ENCODE peak calls at places on chromosomes 4 and X, in seven cellular contexts. O is ovary, P is HepG2, J is transverse colon, E is A549, W is sigmoid colon, X is stomach. K is an unnamed sample. For H3K4me1, the result is how much of the 10 kb centered on the place peaks cover.

GRCh38 chrX:3522016-3522690 is 175.7 kb upstream of the MXRA5 start:
- DNase-seq in J (no peak), X (no peak), O (no peak), E (no peak), W (no peak), P (no peak), K (no peak)

GRCh38 chrX:23008431-23009099 is 8.8 kb downstream of the DDX53 start:
- DNase-seq in W (no peak), X (no peak), P (peak), J (no peak), O (no peak), E (peak), K (no peak)

GRCh38 chr4:105765690-105766407 is 57.3 kb downstream of the GSTCD start:
- DNase-seq in E (peak), J (no peak), P (peak), W (no peak), O (no peak), X (no peak), K (no peak)

GRCh38 chr4:150158041-150158440 is 79.8 kb downstream of the DCLK2 start:
- DNase-seq in W (no peak), O (no peak), X (no peak), J (no peak), P (no peak), E (no peak), K (no peak)

GRCh38 chrX:140918398-140919043 is 83.9 kb upstream of the SPANXB1 start:
- DNase-seq in P (peak), E (peak), J (peak), O (peak), X (peak), W (no peak), K (no peak)

GRCh38 chrX:101357166-101357795 is 8.7 kb upstream of the TIMM8A start:
- DNase-seq in O (no peak), J (no peak), P (no peak), X (no peak), E (peak), W (no peak), K (no peak)

GRCh38 chrX:133369065-133369464 is 46.2 kb downstream of the GPC4 start:
- DNase-seq in X (no peak), E (no peak), P (no peak), J (no peak), O (no peak), W (no peak), K (no peak)

GRCh38 chr4:1992468-1993168 is 16.2 kb downstream of the NELFA start:
- DNase-seq in W (no peak), X (no peak), P (no peak), O (peak), E (no peak), J (no peak), K (no peak)

GRCh38 chr4:69092190-69092589 is 4.1 kb upstream of the UGT2B7 start:
- DNase-seq in P (no peak), O (no peak), W (no peak), E (no peak), J (no peak), X (no peak), K (no peak)

GRCh38 chr4:53196872-53197759 is 168.7 kb downstream of the SCFD2 start:
- DNase-seq in W (no peak), E (peak), X (no peak), P (peak), J (no peak), O (no peak), K (no peak)

DNA sequence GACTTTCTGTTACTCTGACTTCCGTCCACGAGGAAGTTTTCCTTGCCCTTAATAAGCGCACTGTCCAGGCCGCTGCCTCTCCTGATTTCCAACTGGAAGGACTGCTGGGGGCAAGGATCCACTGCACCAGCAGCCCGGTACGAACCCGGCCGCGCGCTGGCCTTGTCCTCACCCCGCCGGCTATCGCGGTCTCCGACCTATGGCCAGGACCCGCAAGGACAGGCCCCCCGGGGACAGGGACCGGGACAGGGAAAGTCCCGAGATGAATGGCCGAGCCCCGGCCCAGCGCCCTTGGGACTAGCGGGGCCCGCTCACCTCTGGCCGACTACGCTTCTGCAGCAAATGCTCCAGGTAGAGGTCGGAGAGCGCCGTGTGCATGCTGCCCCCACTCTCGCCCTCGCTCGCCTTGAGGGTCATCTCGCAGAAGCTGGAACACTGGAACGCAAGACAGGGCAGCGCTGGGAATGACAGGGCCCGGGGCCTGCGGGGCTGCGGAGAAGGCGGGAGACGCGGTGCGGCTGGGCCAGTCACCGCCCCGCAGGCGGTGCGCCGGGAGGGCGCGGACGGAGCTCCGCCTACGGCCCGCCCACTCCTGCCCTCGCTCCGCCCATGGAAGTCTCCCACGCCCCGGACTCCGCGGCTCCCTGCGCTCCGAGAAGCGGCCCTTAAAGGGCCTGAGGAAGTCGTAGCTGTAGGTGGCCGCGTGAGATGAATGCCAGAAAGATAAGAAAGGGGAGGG is at the start of gene MPP1:
- DNase-seq in O (peak), P (no peak), J (peak), X (peak), E (peak), W (peak), K (peak)
- TF ChIP-seq EP300 in O (no peak), P (no peak), J (no peak), X (no peak), E (no peak), W (no peak), K (no peak)

DNA sequence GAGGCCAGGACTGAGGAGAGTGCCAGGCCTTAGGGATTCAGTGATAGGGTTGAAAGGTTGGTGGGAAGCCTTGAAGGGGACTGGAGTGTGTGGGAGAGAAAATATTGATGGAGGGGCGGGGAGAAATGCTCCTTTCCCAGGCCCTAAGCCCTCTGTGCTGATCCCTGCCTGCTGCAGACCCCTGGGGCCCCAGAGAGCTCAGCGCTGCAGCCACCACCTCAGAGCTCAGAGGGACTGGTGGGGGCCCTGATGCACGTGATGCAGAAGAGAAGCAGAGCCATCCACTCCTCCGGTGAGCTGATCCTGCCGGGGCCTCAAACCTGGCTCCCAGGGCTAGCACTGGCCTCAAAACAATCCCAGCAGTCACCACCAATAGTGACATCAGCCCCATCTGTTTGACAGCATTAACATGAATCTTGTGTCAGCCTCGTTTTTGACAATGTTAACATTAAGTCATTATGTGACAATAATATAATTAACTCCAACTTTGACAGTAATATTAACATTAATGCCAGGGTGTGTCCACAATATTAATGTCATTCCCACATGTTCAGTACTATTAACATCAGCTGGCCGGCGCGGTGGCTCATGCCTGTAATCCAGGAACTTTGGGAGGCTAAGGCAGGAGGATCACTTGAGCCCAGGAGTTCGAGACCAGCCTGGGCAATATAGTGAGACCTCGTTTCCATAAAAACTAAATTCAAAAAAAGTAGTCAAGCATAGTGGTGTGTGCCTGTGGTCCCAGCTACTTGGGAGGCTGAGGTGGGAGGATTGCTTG is 5.7 kb downstream of the WAS start:
- DNase-seq in X (no peak), P (no peak), J (no peak), E (no peak), W (no peak), O (no peak), K (no peak)
- TF ChIP-seq POLR2A in X (no peak), P (no peak), J (no peak), E (no peak), W (no peak), O (no peak), K (no peak)

GRCh38 chr4:113591982-113592381 is 169.6 kb downstream of the CAMK2D start:
- DNase-seq in P (no peak), E (no peak), W (no peak), X (no peak), O (no peak), J (no peak), K (no peak)

GRCh38 chr4:113596396-113596795 is 165.1 kb downstream of the CAMK2D start:
- DNase-seq in W (no peak), E (no peak), O (no peak), P (no peak), X (no peak), J (no peak), K (no peak)

GRCh38 chr4:113588895-113589668 is 172.5 kb downstream of the CAMK2D start:
- DNase-seq in X (no peak), P (no peak), E (no peak), J (no peak), W (no peak), O (no peak), K (no peak)

GRCh38 chr4:113594231-113594556 is 167.3 kb downstream of the CAMK2D start:
- DNase-seq in P (no peak), J (no peak), E (no peak), X (no peak), W (no peak), O (no peak), K (no peak)

GRCh38 chr4:113593400-113594230 is 167.9 kb downstream of the CAMK2D start:
- DNase-seq in X (no peak), O (no peak), P (no peak), W (no peak), J (no peak), E (no peak), K (no peak)
- H3K4me1 ChIP-seq in X (under half), O (under half), P (under half), W (under half), J (under half), E (under half), K (under half)

DNA sequence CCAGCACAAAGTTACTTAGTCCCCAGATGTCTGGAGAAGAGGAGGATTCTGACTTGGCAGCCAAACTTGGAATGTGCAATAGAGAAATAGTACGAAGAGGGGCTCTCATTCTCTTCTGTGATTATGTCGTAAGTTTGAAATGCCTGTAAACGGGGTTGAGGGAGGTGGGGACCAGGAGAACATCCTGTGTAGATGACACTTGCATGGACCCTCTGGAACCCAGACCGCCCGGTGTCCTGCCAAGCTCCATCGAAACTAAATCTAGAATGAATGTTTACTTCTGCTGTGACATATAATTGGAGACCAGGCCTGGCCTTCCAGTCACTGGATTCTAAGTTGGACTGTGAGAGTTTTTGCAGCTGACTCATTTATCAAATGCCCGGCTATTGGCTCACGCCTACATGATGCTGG is 44.9 kb upstream of the MSANTD1 start:
- DNase-seq in X (peak), O (peak), J (peak), P (peak), E (no peak), W (peak), K (peak)
- TF ChIP-seq EP300 in X (peak), O (no peak), J (no peak), P (no peak), E (no peak), W (no peak), K (no peak)

GRCh38 chr4:82423245-82424054 is 6.8 kb downstream of the HNRNPDL start:
- DNase-seq in J (no peak), W (no peak), E (peak), X (no peak), O (no peak), P (no peak), K (no peak)
- TF ChIP-seq POLR2A in J (peak), W (no peak), E (no peak), X (no peak), O (no peak), P (peak), K (no peak)

GRCh38 chr4:40199999-40200880 is 3.4 kb downstream of the RHOH start:
- DNase-seq in O (no peak), P (no peak), J (peak), W (no peak), X (peak), E (no peak), K (no peak)

GRCh38 chr4:40200881-40201797 is 4.3 kb downstream of the RHOH start:
- DNase-seq in W (no peak), J (no peak), P (no peak), X (no peak), O (no peak), E (peak), K (no peak)

GRCh38 chr4:40196724-40197281 is at the start of gene RHOH:
- DNase-seq in O (no peak), W (no peak), E (no peak), J (peak), X (peak), P (no peak), K (no peak)

GRCh38 chr4:40197879-40198689 is 1.3 kb downstream of the RHOH start:
- DNase-seq in O (no peak), J (peak), X (no peak), E (no peak), P (no peak), W (no peak), K (no peak)

GRCh38 chr4:40199179-40199670 is 2.4 kb downstream of the RHOH start:
- DNase-seq in X (no peak), E (no peak), W (no peak), O (no peak), P (no peak), J (no peak), K (no peak)
- H3K4me1 ChIP-seq in X (under half), E (under half), W (under half), O (under half), P (under half), J (under half), K (under half)

DNA sequence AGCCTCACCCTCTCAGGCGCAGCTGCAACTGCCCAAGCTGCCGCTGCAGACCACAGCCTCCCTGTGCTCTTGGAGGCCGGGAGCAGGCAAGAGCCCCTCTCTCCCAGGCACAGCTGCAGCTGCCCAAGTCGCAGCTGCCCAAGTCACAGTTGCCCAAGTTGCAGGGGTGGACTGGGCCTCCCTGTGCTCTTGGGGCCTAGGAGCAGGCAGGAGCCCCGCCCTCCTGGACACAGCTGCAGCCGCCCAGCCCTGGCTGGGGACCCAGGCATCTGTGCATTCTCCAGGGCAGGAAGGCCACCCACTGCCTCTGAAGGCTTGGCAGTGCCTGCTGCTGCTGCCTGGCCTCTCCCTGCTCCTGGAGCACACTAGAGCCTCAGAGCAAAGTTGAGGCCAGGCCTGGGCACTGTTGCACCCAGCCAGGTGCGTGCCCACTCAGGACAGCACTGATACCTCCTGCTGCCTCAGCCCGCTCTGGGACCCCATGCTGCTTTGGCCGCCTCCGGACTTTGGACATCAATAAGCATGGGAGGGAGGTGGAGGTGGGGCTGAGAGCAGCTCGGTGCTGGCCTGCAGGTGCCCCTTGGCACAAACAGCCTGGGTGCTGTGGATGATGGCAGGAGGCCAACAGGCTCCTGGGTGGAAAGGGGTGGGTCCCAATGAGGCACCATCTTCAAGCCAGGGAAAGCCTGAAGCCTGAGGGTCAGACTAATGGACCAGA is 247.5 kb downstream of the PDGFC start:
- DNase-seq in O (no peak), J (peak), P (peak), X (peak), W (no peak), E (no peak), K (no peak)
- TF ChIP-seq EP300 in O (no peak), J (no peak), P (no peak), X (no peak), W (no peak), E (no peak), K (no peak)

GRCh38 chrX:119943185-119943988 is at the start of gene NKAP:
- DNase-seq in J (peak), P (peak), X (peak), O (peak), W (peak), E (peak), K (peak)
- TF ChIP-seq POLR2A in J (peak), P (peak), X (no peak), O (peak), W (peak), E (peak), K (peak)

DNA sequence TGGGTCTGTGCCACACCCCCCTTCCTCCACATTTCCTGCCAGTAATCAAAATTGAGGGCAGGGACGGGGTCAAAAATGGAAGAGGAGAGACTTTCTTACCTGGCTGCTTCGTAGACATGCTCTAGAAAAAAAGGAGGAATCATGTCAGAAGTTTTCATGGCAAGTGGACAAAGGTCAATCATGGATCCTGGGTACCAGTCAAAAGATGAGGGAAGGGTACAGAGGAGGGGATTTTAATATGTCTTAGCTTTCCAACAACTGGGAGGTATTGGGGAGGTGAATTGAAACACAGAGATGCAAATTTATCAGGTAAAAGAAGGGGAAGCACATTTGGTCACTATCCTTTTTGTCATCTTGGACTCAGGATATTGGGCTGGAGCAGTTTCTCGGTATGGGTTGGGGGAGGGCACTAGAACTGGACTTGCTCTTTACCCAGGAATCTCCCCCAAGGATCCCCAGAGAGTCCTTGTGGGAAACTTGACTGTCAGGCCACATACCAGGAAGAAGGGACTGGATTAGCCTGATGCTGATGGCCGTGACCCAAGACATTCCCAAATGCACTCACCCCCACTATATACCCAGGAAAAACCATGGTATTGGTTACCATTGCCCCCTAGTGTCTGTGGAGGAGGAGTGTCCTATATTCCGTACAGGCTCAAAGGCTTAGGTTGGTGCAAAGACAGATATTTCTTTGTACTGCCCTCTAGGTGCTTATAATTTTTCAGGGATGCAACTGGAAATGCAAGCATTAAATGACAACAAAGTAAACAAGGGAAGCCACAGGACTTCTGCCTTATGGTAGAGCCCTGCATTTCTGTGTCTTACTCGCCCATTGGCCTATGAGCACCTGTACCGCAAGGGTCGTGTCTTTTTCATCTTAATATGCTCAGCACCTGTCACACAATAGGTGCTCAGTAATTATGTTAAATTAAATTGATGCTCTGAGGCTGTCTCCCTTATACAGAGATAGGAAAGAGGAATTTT is 16.8 kb downstream of the VSIG4 start:
- DNase-seq in O (no peak), J (no peak), W (no peak), X (no peak), P (no peak), E (peak), K (no peak)
- H3K4me1 ChIP-seq in O (under half), J (under half), W (under half), X (under half), P (under half), E (under half), K (under half)

GRCh38 chrX:45164995-45165394 is 35.7 kb downstream of the DIPK2B start:
- DNase-seq in O (no peak), E (no peak), X (no peak), J (no peak), W (no peak), P (no peak), K (no peak)
- TF ChIP-seq EP300 in O (no peak), E (no peak), X (no peak), J (no peak), W (no peak), P (no peak), K (no peak)